ENCODE peak calls at places on chromosomes 11 and 22, in four cellular contexts. S is right atrium auricular region, Y is fibroblast of mammary gland, N is BE2C. F is an unnamed sample.

GRCh38 chr11:123973816-123974215 is 3.8 kb downstream of the OR10S1 start:
- DNase-seq in Y (peak; percentile 76), N (no peak), S (no peak), F (peak; percentile 69)

GRCh38 chr22:43622886-43623285 is 189.2 kb downstream of the EFCAB6 start:
- DNase-seq in Y (no peak), N (no peak), S (no peak), F (no peak)

GRCh38 chr11:134393638-134394037 is 18.4 kb downstream of the B3GAT1 start:
- DNase-seq in N (peak; percentile 64), S (no peak), Y (no peak), F (no peak)

GRCh38 chr11:8006349-8006977 is 19.3 kb downstream of the EIF3F start:
- DNase-seq in N (peak; percentile 66), Y (peak; percentile 74), S (no peak), F (no peak)

GRCh38 chr11:116427337-116427902 is 345.4 kb downstream of the BUD13 start:
- DNase-seq in Y (no peak), S (no peak), N (no peak), F (no peak)

GRCh38 chr22:46010177-46010867 is 33.4 kb upstream of the WNT7B start:
- DNase-seq in Y (peak; percentile 77), N (no peak), S (no peak), F (no peak)

GRCh38 chr11:24714601-24715000 is 217.7 kb downstream of the LUZP2 start:
- DNase-seq in Y (no peak), N (no peak), S (no peak), F (no peak)

GRCh38 chr11:121067453-121067852 is 33.6 kb upstream of the TECTA start:
- DNase-seq in N (no peak), Y (no peak), S (no peak), F (peak; percentile 2)

GRCh38 chr22:44309137-44309536 is 3.6 kb downstream of the SHISAL1 start:
- DNase-seq in Y (peak; percentile 95), S (peak; percentile 83), N (peak; percentile 29), F (peak; percentile 83)

GRCh38 chr11:61532136-61533038 is 23.8 kb downstream of the LRRC10B start:
- DNase-seq in S (no peak), N (no peak), Y (peak; percentile 46), F (no peak)

GRCh38 chr11:69655479-69656394 is 14.8 kb downstream of the CCND1 start:
- DNase-seq in N (peak; percentile 55), Y (no peak), S (no peak), F (no peak)

GRCh38 chr11:118434553-118435232 is 1.6 kb upstream of the KMT2A start:
- DNase-seq in S (no peak), Y (peak; percentile 24), N (peak; percentile 64), F (no peak)

GRCh38 chr22:27347951-27348350 is 453.6 kb downstream of the MN1 start:
- DNase-seq in N (no peak), Y (no peak), S (no peak), F (no peak)

GRCh38 chr11:123308077-123308476 is 113.0 kb upstream of the CLMP start:
- DNase-seq in N (peak; percentile 49), Y (peak; percentile 95), S (no peak), F (peak; percentile 53)

GRCh38 chr11:33919645-33920044 is 27.8 kb upstream of the LMO2 start:
- DNase-seq in Y (no peak), N (no peak), S (no peak), F (no peak)

GRCh38 chr22:50739279-50739691 is 1.3 kb downstream of the ACR start:
- DNase-seq in Y (no peak), S (peak; percentile 32), N (no peak), F (no peak)

GRCh38 chr22:47776329-47776728 is 1013.9 kb downstream of the TBC1D22A start:
- DNase-seq in N (no peak), S (no peak), Y (no peak), F (no peak)

GRCh38 chr22:44247923-44248892 is 64.5 kb downstream of the SHISAL1 start:
- DNase-seq in S (peak; percentile 26), N (no peak), Y (no peak), F (no peak)

GRCh38 chr11:122108192-122108799 is 7.7 kb downstream of the BLID start:
- DNase-seq in S (no peak), N (peak; percentile 50), Y (peak; percentile 83), F (no peak)

GRCh38 chr11:95584180-95584579 is 205.4 kb downstream of the FAM76B start:
- DNase-seq in S (no peak), N (no peak), Y (peak; percentile 78), F (no peak)

GRCh38 chr22:39942433-39943213 is 17.6 kb upstream of the TMA7B start:
- DNase-seq in S (no peak), Y (no peak), N (no peak), F (no peak)

GRCh38 chr11:64539711-64540420 is 51.2 kb upstream of the SLC22A12 start:
- DNase-seq in Y (no peak), S (no peak), N (no peak), F (no peak)

GRCh38 chr11:117160826-117161225 is 16.7 kb downstream of the PAFAH1B2 start:
- DNase-seq in N (no peak), Y (no peak), S (no peak), F (no peak)

GRCh38 chr11:134120143-134120850 is 51.4 kb downstream of the JAM3 start:
- DNase-seq in N (no peak), Y (peak; percentile 94), S (peak; percentile 71), F (peak; percentile 86)

GRCh38 chr11:132866783-132867545 is 665.3 kb downstream of the OPCML start:
- DNase-seq in N (no peak), S (no peak), Y (no peak), F (no peak)

GRCh38 chr11:57249384-57250319 is 12.6 kb upstream of the APLNR start:
- DNase-seq in S (no peak), Y (peak; percentile 62), N (peak; percentile 58), F (no peak)

GRCh38 chr11:17066691-17067090 is 10.8 kb downstream of the RPS13 start:
- DNase-seq in Y (no peak), S (no peak), N (no peak), F (no peak)

GRCh38 chr22:25630446-25630845 is 66.0 kb downstream of the GRK3 start:
- DNase-seq in Y (peak; percentile 5), S (no peak), N (no peak), F (no peak)

GRCh38 chr11:33403344-33403743 is 146.2 kb downstream of the HIPK3 start:
- DNase-seq in N (no peak), Y (no peak), S (no peak), F (no peak)

GRCh38 chr22:25111579-25112517 is 87.8 kb upstream of the CRYBB3 start:
- DNase-seq in N (no peak), Y (no peak), S (peak; percentile 69), F (no peak)

GRCh38 chr11:12029738-12030363 is 21.4 kb upstream of the DKK3 start:
- DNase-seq in Y (peak; percentile 73), N (no peak), S (no peak), F (no peak)

GRCh38 chr11:120288021-120288420 is 37.1 kb upstream of the TLCD5 start:
- DNase-seq in Y (no peak), S (no peak), N (no peak), F (no peak)

GRCh38 chr22:35393116-35394010 is 6.6 kb upstream of the MCM5 start:
- DNase-seq in N (no peak), S (no peak), Y (no peak), F (no peak)

GRCh38 chr11:130415719-130416536 is 12.5 kb downstream of the ADAMTS8 start:
- DNase-seq in S (no peak), N (no peak), Y (no peak), F (no peak)

GRCh38 chr11:2512431-2513407 is 67.9 kb downstream of the KCNQ1 start:
- DNase-seq in S (peak; percentile 49), Y (no peak), N (no peak), F (no peak)

GRCh38 chr11:79243412-79244174 is 197.2 kb downstream of the TENM4 start:
- DNase-seq in N (no peak), Y (peak; percentile 37), S (no peak), F (no peak)

GRCh38 chr22:38924197-38924952 is 33.0 kb upstream of the APOBEC3A start:
- DNase-seq in Y (peak; percentile 79), N (peak; percentile 37), S (peak; percentile 87), F (peak; percentile 60)
- H3K4me3 ChIP-seq in Y (peak overlapping the region; percentile 3), N (peak overlapping the region; percentile 59), S (no peak overlapping the region), F (peak overlapping the region; percentile 23)

GRCh38 chr11:66288866-66289547 is at the start of gene YIF1A:
- DNase-seq in N (peak; percentile 100), S (peak; percentile 100), Y (peak; percentile 99), F (peak; percentile 99)

GRCh38 chr11:66289548-66290331 is 797 bp upstream of the YIF1A start:
- DNase-seq in Y (no peak), S (peak; percentile 75), N (no peak), F (no peak)

GRCh38 chr11:66291706-66292542 is at the start of gene TMEM151A:
- DNase-seq in S (no peak), N (peak; percentile 56), Y (no peak), F (no peak)

GRCh38 chr11:66291303-66291705 is 390 bp upstream of the TMEM151A start:
- DNase-seq in N (no peak), Y (no peak), S (no peak), F (no peak)

GRCh38 chr11:66290332-66290629 is 1.3 kb upstream of the YIF1A start:
- DNase-seq in Y (no peak), S (no peak), N (no peak), F (no peak)
- H3K4me3 ChIP-seq in Y (no peak overlapping the region), S (no peak overlapping the region), N (peak overlapping the region; percentile 93), F (no peak overlapping the region)

GRCh38 chr11:76120513-76121081 is 85.7 kb downstream of the WNT11 start:
- DNase-seq in S (no peak), Y (no peak), N (no peak), F (no peak)
- H3K4me3 ChIP-seq in S (no peak overlapping the region), Y (no peak overlapping the region), N (no peak overlapping the region), F (no peak overlapping the region)

GRCh38 chr11:44817207-44817944 is 90.6 kb downstream of the TSPAN18 start:
- DNase-seq in S (no peak), Y (peak; percentile 45), N (no peak), F (no peak)

GRCh38 chr11:44815917-44816456 is 89.2 kb downstream of the TSPAN18 start:
- DNase-seq in Y (no peak), S (no peak), N (no peak), F (no peak)

GRCh38 chr11:44814881-44815592 is 88.3 kb downstream of the TSPAN18 start:
- DNase-seq in N (no peak), Y (peak; percentile 56), S (no peak), F (peak; percentile 21)

GRCh38 chr11:44818110-44818509 is 91.3 kb downstream of the TSPAN18 start:
- DNase-seq in S (no peak), Y (no peak), N (no peak), F (no peak)

GRCh38 chr11:44816761-44817160 is 90.0 kb downstream of the TSPAN18 start:
- DNase-seq in S (no peak), Y (no peak), N (no peak), F (no peak)
- H3K4me3 ChIP-seq in S (no peak overlapping the region), Y (no peak overlapping the region), N (no peak overlapping the region), F (no peak overlapping the region)

GRCh38 chr22:21018314-21018713 is 3.3 kb downstream of the P2RX6 start:
- DNase-seq in S (no peak), Y (no peak), N (no peak), F (no peak)
- H3K4me3 ChIP-seq in S (no peak overlapping the region), Y (no peak overlapping the region), N (no peak overlapping the region), F (no peak overlapping the region)